ENCODE peak calls at places on chromosomes 5 and 9, in ten cellular contexts. O is stomach, R is colonic mucosa, H is suprapubic skin, L is cardiac muscle cell, Y is tibial nerve, W is prostate gland, U is Panc1, S is heart left ventricle, B is transverse colon. F is an unnamed sample.

GRCh38 chr5:159174511-159175168 is 34.7 kb downstream of the RNF145 start:
- DNase-seq in S (no peak), L (peak), O (no peak), R (no peak), Y (no peak), W (no peak), H (no peak), U (no peak), B (no peak), F (no peak)

GRCh38 chr9:95815153-95815552 is 60.3 kb upstream of the ERCC6L2 start:
- DNase-seq in S (no peak), H (no peak), W (no peak), R (no peak), L (peak), U (no peak), Y (no peak), B (no peak), O (no peak), F (no peak)

GRCh38 chr5:73673161-73673591 is 47.2 kb downstream of the ARHGEF28 start:
- DNase-seq in S (no peak), R (no peak), U (peak), O (no peak), B (no peak), H (no peak), L (peak), W (no peak), Y (no peak), F (peak)

GRCh38 chr9:121984726-121985402 is 108.2 kb downstream of the TTLL11 start:
- DNase-seq in Y (no peak), R (no peak), H (no peak), L (peak), W (no peak), O (no peak), B (no peak), U (no peak), S (no peak), F (peak)

GRCh38 chr5:27612161-27612560 is 573.8 kb upstream of the CDH9 start:
- DNase-seq in B (no peak), R (no peak), U (no peak), H (no peak), Y (no peak), O (no peak), S (no peak), W (no peak), L (peak), F (no peak)

GRCh38 chr5:139985733-139986132 is 57.4 kb downstream of the NRG2 start:
- DNase-seq in U (peak), R (no peak), H (no peak), O (no peak), L (no peak), W (no peak), S (no peak), Y (no peak), B (no peak), F (peak)

GRCh38 chr9:36798350-36799065 is 225.8 kb downstream of the MELK start:
- DNase-seq in W (no peak), B (no peak), H (no peak), L (no peak), S (no peak), R (no peak), U (no peak), O (no peak), Y (no peak), F (no peak)

GRCh38 chr5:26553079-26553478 is 485.3 kb downstream of the CDH9 start:
- DNase-seq in Y (no peak), B (no peak), O (no peak), R (no peak), S (no peak), U (peak), L (no peak), H (no peak), W (no peak), F (no peak)

GRCh38 chr5:53069626-53070025 is 39.9 kb downstream of the MOCS2 start:
- DNase-seq in W (no peak), L (peak), O (no peak), H (no peak), R (no peak), Y (no peak), U (peak), B (no peak), S (no peak), F (no peak)

GRCh38 chr5:178605788-178606187 is 15.6 kb upstream of the COL23A1 start:
- DNase-seq in B (no peak), S (no peak), L (no peak), H (no peak), O (no peak), Y (no peak), W (no peak), U (no peak), R (no peak), F (no peak)

GRCh38 chr5:178602752-178603151 is 12.6 kb upstream of the COL23A1 start:
- DNase-seq in W (no peak), L (no peak), O (no peak), B (no peak), R (no peak), U (no peak), H (no peak), Y (no peak), S (no peak), F (no peak)

DNA sequence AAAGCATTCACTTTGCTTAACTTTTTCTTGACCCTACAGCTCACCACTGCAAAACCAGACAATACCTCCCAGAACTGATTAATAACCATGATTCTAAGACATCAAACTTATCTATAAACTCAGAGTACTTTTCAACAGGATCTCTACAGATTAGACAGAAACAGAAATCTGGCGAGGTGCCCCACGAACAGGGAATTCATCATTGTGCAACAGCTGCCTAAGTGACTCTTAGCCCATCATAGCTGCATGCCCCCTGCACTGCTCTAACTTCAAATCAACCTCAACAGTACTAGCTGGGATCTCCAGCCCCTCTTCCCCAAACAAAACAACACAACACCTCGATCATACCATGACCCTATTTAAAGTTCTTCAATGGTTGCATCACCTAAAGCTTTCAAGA is 16.1 kb upstream of the COL23A1 start:
- DNase-seq in L (peak), U (no peak), W (no peak), B (no peak), S (no peak), R (no peak), O (no peak), H (no peak), Y (no peak), F (no peak)
- H3K27ac ChIP-seq in L (no peak), U (no peak), W (no peak), B (no peak), S (no peak), R (no peak), O (no peak), H (no peak), Y (no peak), F (no peak)

GRCh38 chr5:79691007-79691406 is 1.4 kb downstream of the CMYA5 start:
- DNase-seq in R (no peak), U (no peak), H (no peak), L (no peak), Y (no peak), O (no peak), S (no peak), W (no peak), B (no peak), F (no peak)

GRCh38 chr5:79692586-79692985 is 3.0 kb downstream of the CMYA5 start:
- DNase-seq in S (no peak), R (no peak), O (no peak), B (no peak), W (no peak), H (no peak), U (no peak), L (no peak), Y (no peak), F (no peak)

GRCh38 chr5:79687911-79688310 is 1.7 kb upstream of the CMYA5 start:
- DNase-seq in O (no peak), H (no peak), W (no peak), R (no peak), U (no peak), B (no peak), S (no peak), L (no peak), Y (no peak), F (no peak)

GRCh38 chr5:79686799-79687198 is 2.8 kb upstream of the CMYA5 start:
- DNase-seq in L (no peak), H (no peak), B (no peak), S (no peak), W (no peak), R (no peak), U (no peak), O (no peak), Y (no peak), F (no peak)

GRCh38 chr5:79689541-79690466 is at the start of gene CMYA5:
- DNase-seq in B (peak), R (peak), L (peak), S (peak), W (peak), O (peak), Y (no peak), U (no peak), H (peak), F (no peak)
- H3K4me3 ChIP-seq in B (peak), R (peak), L (peak), S (peak), W (peak), O (peak), Y (peak), U (no peak), H (peak), F (peak)

GRCh38 chr5:164336276-164336675 is 830.9 kb downstream of the MAT2B start:
- DNase-seq in R (no peak), W (no peak), O (no peak), L (no peak), B (no peak), S (no peak), U (no peak), Y (no peak), H (no peak), F (no peak)

GRCh38 chr5:164345853-164346252 is 840.4 kb downstream of the MAT2B start:
- DNase-seq in Y (no peak), U (no peak), H (no peak), R (no peak), L (no peak), W (no peak), O (no peak), S (no peak), B (no peak), F (no peak)

GRCh38 chr5:164345173-164345572 is 839.8 kb downstream of the MAT2B start:
- DNase-seq in O (no peak), W (no peak), R (no peak), B (no peak), U (no peak), L (peak), H (no peak), S (peak), Y (no peak), F (no peak)

GRCh38 chr5:164336906-164337305 is 831.5 kb downstream of the MAT2B start:
- DNase-seq in W (no peak), B (no peak), S (no peak), U (no peak), R (no peak), L (peak), Y (no peak), H (no peak), O (no peak), F (no peak)

GRCh38 chr5:164341056-164341619 is 835.7 kb downstream of the MAT2B start:
- DNase-seq in W (no peak), B (no peak), Y (no peak), S (no peak), H (no peak), L (no peak), U (no peak), R (no peak), O (no peak), F (no peak)
- TF ChIP-seq CTCF in W (no peak), B (no peak), Y (no peak), S (no peak), H (no peak), L (no peak), U (no peak), R (no peak), O (no peak), F (peak)

DNA sequence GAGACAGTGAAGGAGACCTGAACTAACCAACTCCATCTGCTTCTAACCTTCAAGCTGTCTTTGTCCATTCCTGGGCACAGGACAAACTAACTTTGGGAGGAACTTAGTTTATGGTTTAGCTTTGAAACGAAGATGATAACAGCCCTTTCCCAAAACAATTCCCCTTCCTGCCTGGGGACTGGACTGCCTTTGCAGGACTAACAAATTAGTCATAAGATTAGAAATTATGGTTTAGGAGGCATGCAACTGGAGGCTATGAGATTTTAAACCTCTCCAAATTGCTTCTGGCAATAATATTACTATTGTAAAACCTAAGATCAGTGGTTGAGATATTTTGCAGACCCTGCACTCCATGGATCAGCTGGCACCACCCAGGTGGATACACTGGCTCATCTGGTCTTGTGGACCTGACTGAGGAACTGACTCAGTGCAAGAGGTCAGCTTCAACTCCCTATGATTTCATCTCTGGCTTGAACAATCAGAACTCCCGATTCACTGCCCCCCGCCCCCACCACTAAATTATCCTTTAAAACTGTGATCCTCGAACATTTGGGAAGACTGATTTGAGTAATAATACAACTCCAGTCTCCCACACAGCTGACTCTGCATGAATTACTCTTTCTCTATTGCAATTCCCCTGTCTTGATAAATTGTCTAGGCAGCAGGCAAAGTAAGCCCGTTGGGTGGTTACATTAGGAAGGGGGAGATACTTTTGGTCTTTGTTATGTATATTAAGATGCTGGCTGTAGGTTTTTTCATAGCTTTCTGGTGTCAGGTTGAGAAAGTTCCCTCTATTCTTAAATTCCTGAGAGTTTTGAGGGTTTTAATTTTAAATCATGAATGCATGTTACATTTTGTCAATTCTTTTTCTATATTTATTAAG is 213.3 kb downstream of the TSSK1B start:
- DNase-seq in R (no peak), B (no peak), Y (no peak), O (no peak), U (no peak), L (peak), W (no peak), S (no peak), H (no peak), F (no peak)
- H3K27ac ChIP-seq in R (no peak), B (no peak), Y (no peak), O (no peak), U (no peak), L (no peak), W (no peak), S (no peak), H (no peak), F (no peak)

GRCh38 chr5:1644810-1645571 is 121.2 kb upstream of the LPCAT1 start:
- DNase-seq in R (peak), B (peak), H (peak), U (peak), Y (peak), W (peak), S (peak), L (peak), O (peak), F (peak)
- H3K4me3 ChIP-seq in R (no peak), B (no peak), H (peak), U (peak), Y (no peak), W (no peak), S (peak), L (no peak), O (peak), F (no peak)

GRCh38 chr9:19200234-19200633 is 30.3 kb upstream of the DENND4C start:
- DNase-seq in S (no peak), Y (no peak), L (peak), H (no peak), W (no peak), O (no peak), R (no peak), U (no peak), B (no peak), F (no peak)

GRCh38 chr9:19199012-19199411 is 31.5 kb upstream of the DENND4C start:
- DNase-seq in H (no peak), O (no peak), W (no peak), L (no peak), R (no peak), B (no peak), U (no peak), Y (no peak), S (no peak), F (no peak)

GRCh38 chr9:19201899-19202891 is 28.3 kb upstream of the DENND4C start:
- DNase-seq in U (no peak), S (no peak), O (peak), H (peak), L (peak), Y (no peak), W (peak), R (peak), B (peak), F (no peak)

GRCh38 chr9:19203058-19203457 is 27.4 kb upstream of the DENND4C start:
- DNase-seq in O (no peak), W (no peak), S (no peak), R (no peak), L (no peak), B (no peak), U (no peak), H (peak), Y (no peak), F (no peak)

DNA sequence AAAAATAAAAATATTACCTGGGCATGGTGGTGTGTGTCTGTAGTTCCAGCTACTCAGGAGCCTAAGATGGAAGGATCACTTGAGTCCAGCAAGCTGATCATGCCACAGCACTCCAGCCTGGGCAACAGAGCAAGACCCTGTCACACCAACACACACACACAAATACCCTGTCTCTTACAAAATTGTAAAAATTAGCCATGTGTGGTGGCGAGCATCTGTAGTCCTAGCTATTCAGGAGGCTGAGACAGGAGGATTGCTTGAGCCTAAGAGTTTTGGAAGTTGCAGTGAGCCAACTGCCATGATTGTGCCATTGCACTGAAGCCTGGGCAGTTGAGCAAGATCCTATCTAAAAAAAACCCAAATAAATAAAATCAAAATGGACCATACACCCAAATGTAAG is 32.1 kb upstream of the DENND4C start:
- DNase-seq in Y (no peak), H (peak), W (no peak), L (no peak), U (no peak), R (no peak), O (no peak), S (no peak), B (no peak), F (no peak)
- TF ChIP-seq CTCF in Y (no peak), H (no peak), W (no peak), L (no peak), U (no peak), R (no peak), O (no peak), S (no peak), B (no peak), F (no peak)